ENCODE peak calls at places on chromosomes 4 and X, in nine cellular contexts. One of them, this sample, is unnamed.

GRCh38 chr4:15702941-15703403 is at the start of gene BST1:
- DNase-seq in neural crest cell: no peak
- DNase-seq in SHP77: no peak
- DNase-seq in NCI-H1694: no peak
- DNase-seq in MM.1S: no peak
- DNase-seq in T-helper 2 cell: peak
- DNase-seq in heart left ventricle: peak
- DNase-seq in sciatic nerve: peak
- DNase-seq in GM12892: peak
- DNase-seq in this sample: no peak

GRCh38 chr4:44194365-44194764 is 254.2 kb downstream of the KCTD8 start:
- DNase-seq in neural crest cell: no peak
- DNase-seq in SHP77: no peak
- DNase-seq in NCI-H1694: no peak
- DNase-seq in MM.1S: no peak
- DNase-seq in T-helper 2 cell: no peak
- DNase-seq in heart left ventricle: no peak
- DNase-seq in sciatic nerve: no peak
- DNase-seq in GM12892: no peak
- DNase-seq in this sample: no peak

GRCh38 chr4:124710911-124711310 is 1.6 kb downstream of the ANKRD50 start:
- DNase-seq in neural crest cell: no peak
- DNase-seq in SHP77: no peak
- DNase-seq in NCI-H1694: no peak
- DNase-seq in MM.1S: no peak
- DNase-seq in T-helper 2 cell: no peak
- DNase-seq in heart left ventricle: no peak
- DNase-seq in sciatic nerve: no peak
- DNase-seq in GM12892: no peak
- DNase-seq in this sample: no peak

GRCh38 chr4:17623451-17624001 is 9.1 kb downstream of the MED28 start:
- DNase-seq in neural crest cell: no peak
- DNase-seq in SHP77: no peak
- DNase-seq in NCI-H1694: no peak
- DNase-seq in MM.1S: no peak
- DNase-seq in T-helper 2 cell: no peak
- DNase-seq in heart left ventricle: no peak
- DNase-seq in sciatic nerve: no peak
- DNase-seq in GM12892: no peak
- DNase-seq in this sample: no peak

GRCh38 chr4:121278811-121279368 is 101.9 kb downstream of the QRFPR start:
- DNase-seq in neural crest cell: no peak
- DNase-seq in SHP77: no peak
- DNase-seq in NCI-H1694: no peak
- DNase-seq in MM.1S: no peak
- DNase-seq in T-helper 2 cell: no peak
- DNase-seq in heart left ventricle: no peak
- DNase-seq in sciatic nerve: no peak
- DNase-seq in GM12892: no peak
- DNase-seq in this sample: no peak

GRCh38 chr4:172962564-172963353 is 205.9 kb upstream of the GALNT7 start:
- DNase-seq in neural crest cell: no peak
- DNase-seq in SHP77: peak
- DNase-seq in NCI-H1694: peak
- DNase-seq in MM.1S: no peak
- DNase-seq in T-helper 2 cell: no peak
- DNase-seq in heart left ventricle: no peak
- DNase-seq in sciatic nerve: no peak
- DNase-seq in GM12892: no peak
- DNase-seq in this sample: no peak

GRCh38 chrX:21438792-21439191 is 64.6 kb downstream of the CNKSR2 start:
- DNase-seq in neural crest cell: no peak
- DNase-seq in SHP77: no peak
- DNase-seq in NCI-H1694: no peak
- DNase-seq in MM.1S: peak
- DNase-seq in T-helper 2 cell: no peak
- DNase-seq in heart left ventricle: no peak
- DNase-seq in sciatic nerve: no peak
- DNase-seq in GM12892: no peak
- DNase-seq in this sample: no peak

GRCh38 chr4:161203865-161204264 is 959.9 kb downstream of the FSTL5 start:
- DNase-seq in neural crest cell: no peak
- DNase-seq in SHP77: no peak
- DNase-seq in NCI-H1694: no peak
- DNase-seq in MM.1S: no peak
- DNase-seq in T-helper 2 cell: no peak
- DNase-seq in heart left ventricle: no peak
- DNase-seq in sciatic nerve: no peak
- DNase-seq in GM12892: no peak
- DNase-seq in this sample: no peak

GRCh38 chr4:823761-824460 is 2.0 kb downstream of the CPLX1 start:
- DNase-seq in neural crest cell: no peak
- DNase-seq in SHP77: no peak
- DNase-seq in NCI-H1694: no peak
- DNase-seq in MM.1S: no peak
- DNase-seq in T-helper 2 cell: no peak
- DNase-seq in heart left ventricle: no peak
- DNase-seq in sciatic nerve: no peak
- DNase-seq in GM12892: no peak
- DNase-seq in this sample: peak

GRCh38 chr4:84530871-84531270 is 31.8 kb upstream of the NKX6-1 start:
- DNase-seq in neural crest cell: no peak
- DNase-seq in SHP77: no peak
- DNase-seq in NCI-H1694: no peak
- DNase-seq in MM.1S: no peak
- DNase-seq in T-helper 2 cell: no peak
- DNase-seq in heart left ventricle: no peak
- DNase-seq in sciatic nerve: no peak
- DNase-seq in GM12892: no peak
- DNase-seq in this sample: no peak

GRCh38 chrX:2502668-2503519 is 2.1 kb upstream of the DHRSX start:
- DNase-seq in neural crest cell: no peak
- DNase-seq in SHP77: no peak
- DNase-seq in NCI-H1694: no peak
- DNase-seq in MM.1S: no peak
- DNase-seq in T-helper 2 cell: no peak
- DNase-seq in heart left ventricle: no peak
- DNase-seq in sciatic nerve: peak
- DNase-seq in GM12892: no peak
- DNase-seq in this sample: no peak

GRCh38 chrX:24146283-24146865 is 3.2 kb upstream of the ZFX start:
- DNase-seq in neural crest cell: no peak
- DNase-seq in SHP77: no peak
- DNase-seq in NCI-H1694: no peak
- DNase-seq in MM.1S: no peak
- DNase-seq in T-helper 2 cell: no peak
- DNase-seq in heart left ventricle: no peak
- DNase-seq in sciatic nerve: no peak
- DNase-seq in GM12892: no peak
- DNase-seq in this sample: no peak

GRCh38 chr4:80137631-80138030 is 59.7 kb upstream of the PRDM8 start:
- DNase-seq in neural crest cell: no peak
- DNase-seq in SHP77: no peak
- DNase-seq in NCI-H1694: no peak
- DNase-seq in MM.1S: no peak
- DNase-seq in T-helper 2 cell: no peak
- DNase-seq in heart left ventricle: no peak
- DNase-seq in sciatic nerve: no peak
- DNase-seq in GM12892: no peak
- DNase-seq in this sample: no peak

GRCh38 chr4:39976141-39976944 is 1.4 kb downstream of the PDS5A start:
- DNase-seq in neural crest cell: peak
- DNase-seq in SHP77: peak
- DNase-seq in NCI-H1694: peak
- DNase-seq in MM.1S: peak
- DNase-seq in T-helper 2 cell: peak
- DNase-seq in heart left ventricle: peak
- DNase-seq in sciatic nerve: peak
- DNase-seq in GM12892: peak
- DNase-seq in this sample: peak

This sample was measured in RWPE2.